ENCODE peak calls at places on chromosomes 16 and 17, in nine cellular contexts. One of them, this sample, is unnamed.
A peak's percentile ranks its signal among the peaks of the same experiment; 100 is the strongest.

GRCh38 chr17:4607773-4608187 is 23.5 kb downstream of the SMTNL2 start:
- DNase-seq in heart left ventricle: peak; percentile 76
- DNase-seq in right cardiac atrium: peak; percentile 92
- DNase-seq in MM.1S: no peak
- DNase-seq in CD8-positive, alpha-beta T cell: no peak
- DNase-seq in sigmoid colon: peak; percentile 84
- DNase-seq in prostate gland: no peak
- DNase-seq in PC-3: no peak
- DNase-seq in upper lobe of right lung: no peak
- DNase-seq in this sample: no peak

GRCh38 chr17:74116087-74116717 is 87.3 kb upstream of the RPL38 start:
- DNase-seq in heart left ventricle: no peak
- DNase-seq in right cardiac atrium: no peak
- DNase-seq in MM.1S: no peak
- DNase-seq in CD8-positive, alpha-beta T cell: no peak
- DNase-seq in sigmoid colon: no peak
- DNase-seq in prostate gland: no peak
- DNase-seq in PC-3: no peak
- DNase-seq in upper lobe of right lung: peak; percentile 54
- DNase-seq in this sample: no peak

GRCh38 chr17:47707056-47707791 is 13.3 kb downstream of the TBKBP1 start:
- DNase-seq in heart left ventricle: no peak
- DNase-seq in right cardiac atrium: no peak
- DNase-seq in MM.1S: no peak
- DNase-seq in CD8-positive, alpha-beta T cell: no peak
- DNase-seq in sigmoid colon: peak; percentile 61
- DNase-seq in prostate gland: no peak
- DNase-seq in PC-3: no peak
- DNase-seq in upper lobe of right lung: peak; percentile 28
- DNase-seq in this sample: no peak

GRCh38 chr17:57638284-57638683 is 106.8 kb downstream of the CCDC182 start:
- DNase-seq in heart left ventricle: no peak
- DNase-seq in right cardiac atrium: no peak
- DNase-seq in MM.1S: no peak
- DNase-seq in CD8-positive, alpha-beta T cell: no peak
- DNase-seq in sigmoid colon: no peak
- DNase-seq in prostate gland: no peak
- DNase-seq in PC-3: no peak
- DNase-seq in upper lobe of right lung: no peak
- DNase-seq in this sample: no peak

GRCh38 chr17:929547-929946 is 50.0 kb downstream of the NXN start:
- DNase-seq in heart left ventricle: no peak
- DNase-seq in right cardiac atrium: no peak
- DNase-seq in MM.1S: no peak
- DNase-seq in CD8-positive, alpha-beta T cell: no peak
- DNase-seq in sigmoid colon: no peak
- DNase-seq in prostate gland: no peak
- DNase-seq in PC-3: no peak
- DNase-seq in upper lobe of right lung: no peak
- DNase-seq in this sample: no peak

GRCh38 chr17:19905514-19905913 is 37.8 kb upstream of the ULK2 start:
- DNase-seq in heart left ventricle: no peak
- DNase-seq in right cardiac atrium: no peak
- DNase-seq in MM.1S: no peak
- DNase-seq in CD8-positive, alpha-beta T cell: no peak
- DNase-seq in sigmoid colon: no peak
- DNase-seq in prostate gland: no peak
- DNase-seq in PC-3: no peak
- DNase-seq in upper lobe of right lung: no peak
- DNase-seq in this sample: no peak

GRCh38 chr17:18226284-18226945 is 980 bp downstream of the LLGL1 start:
- DNase-seq in heart left ventricle: no peak
- DNase-seq in right cardiac atrium: no peak
- DNase-seq in MM.1S: no peak
- DNase-seq in CD8-positive, alpha-beta T cell: no peak
- DNase-seq in sigmoid colon: no peak
- DNase-seq in prostate gland: no peak
- DNase-seq in PC-3: no peak
- DNase-seq in upper lobe of right lung: no peak
- DNase-seq in this sample: no peak

GRCh38 chr17:73592531-73592961 is 51.7 kb downstream of the SDK2 start:
- DNase-seq in heart left ventricle: no peak
- DNase-seq in right cardiac atrium: no peak
- DNase-seq in MM.1S: no peak
- DNase-seq in CD8-positive, alpha-beta T cell: peak; percentile 29
- DNase-seq in sigmoid colon: no peak
- DNase-seq in prostate gland: no peak
- DNase-seq in PC-3: no peak
- DNase-seq in upper lobe of right lung: no peak
- DNase-seq in this sample: no peak

GRCh38 chr16:964696-965395 is 5.9 kb downstream of the LMF1 start:
- DNase-seq in heart left ventricle: no peak
- DNase-seq in right cardiac atrium: no peak
- DNase-seq in MM.1S: no peak
- DNase-seq in CD8-positive, alpha-beta T cell: peak; percentile 54
- DNase-seq in sigmoid colon: no peak
- DNase-seq in prostate gland: peak; percentile 58
- DNase-seq in PC-3: peak; percentile 69
- DNase-seq in upper lobe of right lung: peak; percentile 76
- DNase-seq in this sample: no peak

GRCh38 chr17:44763170-44763569 is 4.4 kb downstream of the ADAM11 start:
- DNase-seq in heart left ventricle: no peak
- DNase-seq in right cardiac atrium: no peak
- DNase-seq in MM.1S: no peak
- DNase-seq in CD8-positive, alpha-beta T cell: no peak
- DNase-seq in sigmoid colon: no peak
- DNase-seq in prostate gland: no peak
- DNase-seq in PC-3: no peak
- DNase-seq in upper lobe of right lung: no peak
- DNase-seq in this sample: no peak

GRCh38 chr17:66987059-66987616 is 22.6 kb downstream of the CACNG4 start:
- DNase-seq in heart left ventricle: no peak
- DNase-seq in right cardiac atrium: no peak
- DNase-seq in MM.1S: no peak
- DNase-seq in CD8-positive, alpha-beta T cell: no peak
- DNase-seq in sigmoid colon: no peak
- DNase-seq in prostate gland: no peak
- DNase-seq in PC-3: no peak
- DNase-seq in upper lobe of right lung: no peak
- DNase-seq in this sample: no peak

GRCh38 chr17:68422821-68423220 is 34.5 kb downstream of the WIPI1 start:
- DNase-seq in heart left ventricle: no peak
- DNase-seq in right cardiac atrium: no peak
- DNase-seq in MM.1S: no peak
- DNase-seq in CD8-positive, alpha-beta T cell: no peak
- DNase-seq in sigmoid colon: no peak
- DNase-seq in prostate gland: no peak
- DNase-seq in PC-3: no peak
- DNase-seq in upper lobe of right lung: no peak
- DNase-seq in this sample: no peak

GRCh38 chr16:23406546-23407240 is 46.3 kb downstream of the COG7 start:
- DNase-seq in heart left ventricle: no peak
- DNase-seq in right cardiac atrium: no peak
- DNase-seq in MM.1S: peak; percentile 84
- DNase-seq in CD8-positive, alpha-beta T cell: no peak
- DNase-seq in sigmoid colon: peak; percentile 44
- DNase-seq in prostate gland: no peak
- DNase-seq in PC-3: no peak
- DNase-seq in upper lobe of right lung: no peak
- DNase-seq in this sample: no peak

GRCh38 chr16:19711643-19712042 is 6.4 kb downstream of the KNOP1 start:
- DNase-seq in heart left ventricle: no peak
- DNase-seq in right cardiac atrium: no peak
- DNase-seq in MM.1S: no peak
- DNase-seq in CD8-positive, alpha-beta T cell: no peak
- DNase-seq in sigmoid colon: peak; percentile 62
- DNase-seq in prostate gland: no peak
- DNase-seq in PC-3: no peak
- DNase-seq in upper lobe of right lung: no peak
- DNase-seq in this sample: no peak

DNA sequence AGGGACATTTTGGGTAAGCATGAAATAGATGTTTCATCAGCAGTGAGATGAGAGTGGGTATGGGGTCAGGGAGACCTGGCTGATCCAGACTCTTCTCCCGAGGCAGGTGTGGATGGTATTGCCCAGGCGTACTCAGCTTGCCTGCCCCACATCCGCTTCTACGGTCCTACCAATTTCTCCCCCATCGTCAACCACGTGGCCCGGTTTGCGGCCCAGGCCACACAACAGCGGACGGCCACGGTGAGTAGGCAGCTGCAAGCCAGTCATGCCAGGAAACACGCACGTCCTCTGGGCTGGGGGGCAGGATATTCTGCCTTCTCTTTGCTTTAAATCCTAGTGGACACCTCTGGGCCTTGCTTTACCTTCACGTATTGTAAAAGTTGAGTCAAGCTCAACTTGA is 44.7 kb downstream of the CPNE2 start:
- DNase-seq in heart left ventricle: no peak
- DNase-seq in right cardiac atrium: peak; percentile 16
- DNase-seq in MM.1S: no peak
- DNase-seq in CD8-positive, alpha-beta T cell: no peak
- DNase-seq in sigmoid colon: no peak
- DNase-seq in prostate gland: no peak
- DNase-seq in PC-3: no peak
- DNase-seq in upper lobe of right lung: peak; percentile 59
- DNase-seq in this sample: no peak
- H3K27ac ChIP-seq in heart left ventricle: no peak overlapping the region
- H3K27ac ChIP-seq in right cardiac atrium: no peak overlapping the region
- H3K27ac ChIP-seq in MM.1S: no peak overlapping the region
- H3K27ac ChIP-seq in CD8-positive, alpha-beta T cell: no peak overlapping the region
- H3K27ac ChIP-seq in sigmoid colon: no peak overlapping the region
- H3K27ac ChIP-seq in prostate gland: no peak overlapping the region
- H3K27ac ChIP-seq in PC-3: no peak overlapping the region
- H3K27ac ChIP-seq in upper lobe of right lung: no peak overlapping the region
- H3K27ac ChIP-seq in this sample: no peak overlapping the region

GRCh38 chr16:14399397-14400284 is 230.4 kb downstream of the PARN start:
- DNase-seq in heart left ventricle: peak; percentile 31
- DNase-seq in right cardiac atrium: peak; percentile 68
- DNase-seq in MM.1S: peak; percentile 33
- DNase-seq in CD8-positive, alpha-beta T cell: no peak
- DNase-seq in sigmoid colon: peak; percentile 79
- DNase-seq in prostate gland: no peak
- DNase-seq in PC-3: peak; percentile 67
- DNase-seq in upper lobe of right lung: no peak
- DNase-seq in this sample: no peak
- H3K27ac ChIP-seq in heart left ventricle: peak overlapping the region; percentile 75
- H3K27ac ChIP-seq in right cardiac atrium: peak overlapping the region; percentile 78
- H3K27ac ChIP-seq in MM.1S: peak overlapping the region; percentile 83
- H3K27ac ChIP-seq in CD8-positive, alpha-beta T cell: no peak overlapping the region
- H3K27ac ChIP-seq in sigmoid colon: peak overlapping the region; percentile 42
- H3K27ac ChIP-seq in prostate gland: peak overlapping the region; percentile 65
- H3K27ac ChIP-seq in PC-3: peak overlapping the region; percentile 93
- H3K27ac ChIP-seq in upper lobe of right lung: no peak overlapping the region
- H3K27ac ChIP-seq in this sample: peak overlapping the region; percentile 76

GRCh38 chr17:43392397-43392796 is 6.4 kb upstream of the ARL4D start:
- DNase-seq in heart left ventricle: no peak
- DNase-seq in right cardiac atrium: no peak
- DNase-seq in MM.1S: no peak
- DNase-seq in CD8-positive, alpha-beta T cell: no peak
- DNase-seq in sigmoid colon: no peak
- DNase-seq in prostate gland: no peak
- DNase-seq in PC-3: no peak
- DNase-seq in upper lobe of right lung: no peak
- DNase-seq in this sample: no peak

GRCh38 chr17:43398724-43399595 is at the start of gene ARL4D:
- DNase-seq in heart left ventricle: peak; percentile 90
- DNase-seq in right cardiac atrium: peak; percentile 99
- DNase-seq in MM.1S: peak; percentile 31
- DNase-seq in CD8-positive, alpha-beta T cell: peak; percentile 82
- DNase-seq in sigmoid colon: peak; percentile 97
- DNase-seq in prostate gland: peak; percentile 89
- DNase-seq in PC-3: peak; percentile 62
- DNase-seq in upper lobe of right lung: peak; percentile 93
- DNase-seq in this sample: no peak

GRCh38 chr17:43396491-43397060 is 2.2 kb upstream of the ARL4D start:
- DNase-seq in heart left ventricle: no peak
- DNase-seq in right cardiac atrium: no peak
- DNase-seq in MM.1S: no peak
- DNase-seq in CD8-positive, alpha-beta T cell: no peak
- DNase-seq in sigmoid colon: no peak
- DNase-seq in prostate gland: no peak
- DNase-seq in PC-3: no peak
- DNase-seq in upper lobe of right lung: no peak
- DNase-seq in this sample: no peak

GRCh38 chr17:43389022-43389947 is 9.5 kb upstream of the ARL4D start:
- DNase-seq in heart left ventricle: peak; percentile 86
- DNase-seq in right cardiac atrium: peak; percentile 92
- DNase-seq in MM.1S: peak; percentile 67
- DNase-seq in CD8-positive, alpha-beta T cell: peak; percentile 94
- DNase-seq in sigmoid colon: peak; percentile 96
- DNase-seq in prostate gland: peak; percentile 80
- DNase-seq in PC-3: peak; percentile 78
- DNase-seq in upper lobe of right lung: peak; percentile 92
- DNase-seq in this sample: no peak

GRCh38 chr17:43393944-43394482 is 4.8 kb upstream of the ARL4D start:
- DNase-seq in heart left ventricle: peak; percentile 89
- DNase-seq in right cardiac atrium: peak; percentile 93
- DNase-seq in MM.1S: peak; percentile 76
- DNase-seq in CD8-positive, alpha-beta T cell: peak; percentile 87
- DNase-seq in sigmoid colon: peak; percentile 97
- DNase-seq in prostate gland: peak; percentile 93
- DNase-seq in PC-3: peak; percentile 89
- DNase-seq in upper lobe of right lung: peak; percentile 82
- DNase-seq in this sample: no peak
- H3K27ac ChIP-seq in heart left ventricle: peak overlapping the region; percentile 63
- H3K27ac ChIP-seq in right cardiac atrium: peak overlapping the region; percentile 50
- H3K27ac ChIP-seq in MM.1S: no peak overlapping the region
- H3K27ac ChIP-seq in CD8-positive, alpha-beta T cell: no peak overlapping the region
- H3K27ac ChIP-seq in sigmoid colon: peak overlapping the region; percentile 59
- H3K27ac ChIP-seq in prostate gland: peak overlapping the region; percentile 31
- H3K27ac ChIP-seq in PC-3: no peak overlapping the region
- H3K27ac ChIP-seq in upper lobe of right lung: peak overlapping the region; percentile 58
- H3K27ac ChIP-seq in this sample: peak overlapping the region; percentile 68

GRCh38 chr17:61351745-61352407 is 47.8 kb upstream of the TBX2 start:
- DNase-seq in heart left ventricle: no peak
- DNase-seq in right cardiac atrium: no peak
- DNase-seq in MM.1S: no peak
- DNase-seq in CD8-positive, alpha-beta T cell: no peak
- DNase-seq in sigmoid colon: no peak
- DNase-seq in prostate gland: no peak
- DNase-seq in PC-3: no peak
- DNase-seq in upper lobe of right lung: no peak
- DNase-seq in this sample: no peak

GRCh38 chr17:61353615-61354014 is 46.0 kb upstream of the TBX2 start:
- DNase-seq in heart left ventricle: no peak
- DNase-seq in right cardiac atrium: no peak
- DNase-seq in MM.1S: no peak
- DNase-seq in CD8-positive, alpha-beta T cell: no peak
- DNase-seq in sigmoid colon: no peak
- DNase-seq in prostate gland: no peak
- DNase-seq in PC-3: no peak
- DNase-seq in upper lobe of right lung: no peak
- DNase-seq in this sample: no peak

GRCh38 chr17:61353211-61353610 is 46.4 kb upstream of the TBX2 start:
- DNase-seq in heart left ventricle: no peak
- DNase-seq in right cardiac atrium: no peak
- DNase-seq in MM.1S: no peak
- DNase-seq in CD8-positive, alpha-beta T cell: no peak
- DNase-seq in sigmoid colon: no peak
- DNase-seq in prostate gland: no peak
- DNase-seq in PC-3: no peak
- DNase-seq in upper lobe of right lung: no peak
- DNase-seq in this sample: no peak

GRCh38 chr17:61352408-61352770 is 47.3 kb upstream of the TBX2 start:
- DNase-seq in heart left ventricle: no peak
- DNase-seq in right cardiac atrium: no peak
- DNase-seq in MM.1S: no peak
- DNase-seq in CD8-positive, alpha-beta T cell: no peak
- DNase-seq in sigmoid colon: no peak
- DNase-seq in prostate gland: no peak
- DNase-seq in PC-3: no peak
- DNase-seq in upper lobe of right lung: no peak
- DNase-seq in this sample: no peak

GRCh38 chr17:61352771-61353170 is 46.9 kb upstream of the TBX2 start:
- DNase-seq in heart left ventricle: no peak
- DNase-seq in right cardiac atrium: no peak
- DNase-seq in MM.1S: no peak
- DNase-seq in CD8-positive, alpha-beta T cell: no peak
- DNase-seq in sigmoid colon: no peak
- DNase-seq in prostate gland: no peak
- DNase-seq in PC-3: no peak
- DNase-seq in upper lobe of right lung: no peak
- DNase-seq in this sample: no peak
- H3K27ac ChIP-seq in heart left ventricle: no peak overlapping the region
- H3K27ac ChIP-seq in right cardiac atrium: no peak overlapping the region
- H3K27ac ChIP-seq in MM.1S: no peak overlapping the region
- H3K27ac ChIP-seq in CD8-positive, alpha-beta T cell: no peak overlapping the region
- H3K27ac ChIP-seq in sigmoid colon: no peak overlapping the region
- H3K27ac ChIP-seq in prostate gland: no peak overlapping the region
- H3K27ac ChIP-seq in PC-3: no peak overlapping the region
- H3K27ac ChIP-seq in upper lobe of right lung: no peak overlapping the region
- H3K27ac ChIP-seq in this sample: no peak overlapping the region